ENCODE peak calls at places on chromosome 5, in four cellular contexts. S is GM13977; X is AG09319; G is stimulated activated CD4-positive, alpha-beta T cell treated with anti-CD3 and anti-CD28 coated beads, Interleukin-1b, Interleukin-23, amount 100 ng/mL, for 1 hour. P is an unnamed sample.
A peak's percentile ranks its signal among the peaks of the same experiment; 100 is the strongest.

GRCh38 chr5:110335361-110336046 is 391.0 kb downstream of the TMEM232 start:
- DNase-seq in X (peak; percentile 92), G (no peak), S (no peak), P (no peak)

GRCh38 chr5:173233347-173234128 is 1.5 kb downstream of the NKX2-5 start:
- DNase-seq in G (no peak), X (no peak), S (peak; percentile 34), P (no peak)

GRCh38 chr5:75538201-75538600 is 26.5 kb downstream of the POLK start:
- DNase-seq in X (peak; percentile 14), G (no peak), S (no peak), P (no peak)

GRCh38 chr5:133873936-133874585 is 94.4 kb downstream of the C5orf15 start:
- DNase-seq in X (no peak), G (no peak), S (no peak), P (no peak)

GRCh38 chr5:173963107-173963506 is 25.9 kb upstream of the C5orf47 start:
- DNase-seq in X (no peak), S (no peak), G (no peak), P (no peak)

GRCh38 chr5:61625682-61626620 is 293.9 kb downstream of the ZSWIM6 start:
- DNase-seq in X (no peak), G (no peak), S (peak; percentile 31), P (no peak)

GRCh38 chr5:32559411-32559810 is 25.9 kb upstream of the SUB1 start:
- DNase-seq in S (no peak), G (no peak), X (no peak), P (no peak)

GRCh38 chr5:77569409-77569808 is 69.1 kb downstream of the OTP start:
- DNase-seq in G (no peak), X (no peak), S (no peak), P (no peak)

GRCh38 chr5:151097081-151097480 is 16.2 kb upstream of the TNIP1 start:
- DNase-seq in G (no peak), X (no peak), S (no peak), P (peak; percentile 24)

GRCh38 chr5:16225927-16226326 is 46.3 kb upstream of the MARCHF11 start:
- DNase-seq in G (no peak), X (no peak), S (no peak), P (no peak)

GRCh38 chr5:119808474-119808873 is 179.1 kb downstream of the FAM170A start:
- DNase-seq in S (no peak), X (no peak), G (no peak), P (no peak)

GRCh38 chr5:39191216-39191615 is 28.1 kb downstream of the FYB1 start:
- DNase-seq in S (no peak), X (no peak), G (no peak), P (no peak)

GRCh38 chr5:124704594-124705284 is 41.7 kb downstream of the ZNF608 start:
- DNase-seq in S (peak; percentile 53), G (no peak), X (no peak), P (no peak)

P was measured in Kasumi-1.